ENCODE peak calls at places on chromosomes 16 and 17, in four cellular contexts. Q is K562, O is HCT116, I is HepG2. F is an unnamed sample. For H3K4me1, the result is how much of the 10 kb centered on the place peaks cover.

GRCh38 chr16:11175850-11176341 is 80.1 kb downstream of the SOCS1 start:
- DNase-seq in Q (no peak), O (no peak), I (no peak), F (no peak)

GRCh38 chr16:66440271-66440802 is 13.2 kb downstream of the BEAN1 start:
- DNase-seq in Q (no peak), O (no peak), I (no peak), F (no peak)

GRCh38 chr17:78935419-78936323 is 10.5 kb upstream of the TIMP2 start:
- DNase-seq in Q (no peak), O (no peak), I (no peak), F (no peak)

GRCh38 chr16:28592979-28593553 is 3.8 kb downstream of the SULT1A2 start:
- DNase-seq in Q (no peak), O (no peak), I (no peak), F (no peak)

GRCh38 chr17:8532021-8532420 is 96.3 kb downstream of the NDEL1 start:
- DNase-seq in Q (peak), O (no peak), I (peak), F (no peak)

GRCh38 chr17:78330570-78331224 is 29.2 kb downstream of the SOCS3 start:
- DNase-seq in Q (no peak), O (peak), I (no peak), F (no peak)

GRCh38 chr16:50235581-50235980 is 30.8 kb upstream of the ADCY7 start:
- DNase-seq in Q (no peak), O (no peak), I (no peak), F (no peak)

GRCh38 chr16:3112881-3113574 is 642 bp downstream of the ZNF205 start:
- DNase-seq in Q (no peak), O (no peak), I (no peak), F (no peak)

DNA sequence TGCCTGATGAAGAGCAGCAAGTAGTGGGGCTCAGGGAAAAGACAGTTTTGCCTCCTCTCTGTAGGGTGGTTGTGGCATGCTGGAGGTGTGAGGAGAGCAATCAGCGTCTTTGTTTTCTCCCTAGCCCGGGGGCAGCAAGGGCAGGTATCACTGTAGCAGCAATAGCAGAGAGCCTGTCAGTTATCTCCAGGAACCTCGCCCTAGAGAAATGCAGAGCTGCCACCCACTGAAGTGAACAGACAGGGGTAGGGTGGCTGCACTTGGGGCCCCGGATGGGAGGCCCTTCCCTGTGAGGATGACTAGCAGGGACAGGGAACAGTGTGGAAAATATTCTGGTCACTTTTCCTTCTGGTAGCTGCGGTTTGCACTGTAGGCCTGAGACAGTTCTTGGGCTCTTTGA is 886.5 kb downstream of the CDH8 start:
- DNase-seq in Q (no peak), O (no peak), I (no peak), F (no peak)
- H3K4me1 ChIP-seq in Q (under half), O (under half), I (under half), F (under half)

GRCh38 chr17:82103588-82104451 is 5.8 kb upstream of the FASN start:
- DNase-seq in Q (peak), O (no peak), I (peak), F (no peak)

GRCh38 chr17:82105882-82106696 is 8.1 kb upstream of the FASN start:
- DNase-seq in Q (peak), O (peak), I (peak), F (no peak)

GRCh38 chr17:82106697-82107305 is 8.8 kb upstream of the FASN start:
- DNase-seq in Q (no peak), O (no peak), I (no peak), F (no peak)

GRCh38 chr17:82104797-82105416 is 6.9 kb upstream of the FASN start:
- DNase-seq in Q (no peak), O (no peak), I (no peak), F (no peak)

GRCh38 chr17:82105417-82105881 is 7.4 kb upstream of the FASN start:
- DNase-seq in Q (no peak), O (no peak), I (no peak), F (no peak)
- TF ChIP-seq TCF7L2 in Q (no peak), O (no peak), I (no peak), F (no peak)

GRCh38 chr17:76241205-76241539 is 879 bp upstream of the RNF157 start:
- DNase-seq in Q (no peak), O (no peak), I (peak), F (no peak)
- H3K4me1 ChIP-seq in Q (under half), O (under half), I (half or more), F (under half)

DNA sequence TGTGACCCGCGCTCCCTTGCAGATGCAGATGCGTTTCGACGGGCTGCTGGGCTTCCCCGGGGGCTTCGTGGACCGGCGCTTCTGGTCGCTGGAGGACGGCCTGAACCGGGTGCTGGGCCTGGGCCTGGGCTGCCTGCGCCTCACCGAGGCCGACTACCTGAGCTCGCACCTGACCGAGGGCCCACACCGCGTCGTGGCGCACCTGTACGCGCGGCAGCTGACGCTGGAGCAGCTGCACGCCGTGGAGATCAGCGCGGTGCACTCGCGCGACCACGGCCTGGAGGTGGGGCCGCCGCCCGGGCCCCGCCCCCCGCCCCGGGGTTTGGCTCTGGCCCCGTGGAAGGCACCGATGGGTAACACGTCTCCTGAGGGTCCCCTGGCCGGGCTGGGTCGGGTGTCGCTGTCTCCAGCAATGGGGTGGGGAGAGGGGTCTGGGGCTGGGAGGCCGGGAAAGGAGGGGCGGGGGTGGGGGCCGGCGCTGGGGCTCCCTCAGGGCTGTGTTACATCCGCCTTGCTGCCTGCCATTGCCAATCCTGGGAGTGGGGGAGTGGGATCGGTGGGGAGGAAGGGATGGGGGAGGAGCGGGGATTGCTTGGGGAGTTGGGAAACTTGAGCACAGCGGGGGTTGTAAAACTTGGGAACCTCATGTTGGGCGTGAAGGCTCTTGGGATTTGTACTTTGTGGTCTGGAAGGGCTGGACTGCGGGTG is 748 bp downstream of the NUDT16L1 start:
- DNase-seq in Q (peak), O (no peak), I (no peak), F (no peak)
- TF ChIP-seq TCF7L2 in Q (no peak), O (no peak), I (no peak), F (no peak)

GRCh38 chr17:34251186-34251585 is 3.9 kb upstream of the CCL2 start:
- DNase-seq in Q (no peak), O (no peak), I (no peak), F (no peak)
- H3K4me1 ChIP-seq in Q (under half), O (under half), I (under half), F (half or more)

DNA sequence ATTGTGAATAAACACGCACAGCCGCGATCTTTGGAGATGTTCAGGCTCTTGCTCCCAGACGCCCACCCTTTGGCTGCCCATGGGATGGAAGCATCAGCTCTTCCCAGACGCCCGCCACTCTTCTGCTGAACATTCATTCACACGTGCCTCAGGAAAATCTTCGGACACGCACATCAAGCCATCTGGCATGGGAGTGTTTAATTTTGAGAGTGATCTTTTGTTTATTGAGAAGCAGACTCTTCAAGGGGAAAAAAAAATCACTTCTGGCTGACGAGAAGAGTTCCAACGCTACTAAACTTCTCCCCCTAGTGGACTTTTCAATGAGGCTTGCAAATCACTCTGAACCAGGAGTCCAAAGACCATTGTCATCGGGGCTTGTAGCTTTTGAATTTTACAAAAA is 62.0 kb upstream of the NUDT7 start:
- DNase-seq in Q (peak), O (peak), I (peak), F (no peak)
- TF ChIP-seq TCF7L2 in Q (no peak), O (no peak), I (no peak), F (no peak)

DNA sequence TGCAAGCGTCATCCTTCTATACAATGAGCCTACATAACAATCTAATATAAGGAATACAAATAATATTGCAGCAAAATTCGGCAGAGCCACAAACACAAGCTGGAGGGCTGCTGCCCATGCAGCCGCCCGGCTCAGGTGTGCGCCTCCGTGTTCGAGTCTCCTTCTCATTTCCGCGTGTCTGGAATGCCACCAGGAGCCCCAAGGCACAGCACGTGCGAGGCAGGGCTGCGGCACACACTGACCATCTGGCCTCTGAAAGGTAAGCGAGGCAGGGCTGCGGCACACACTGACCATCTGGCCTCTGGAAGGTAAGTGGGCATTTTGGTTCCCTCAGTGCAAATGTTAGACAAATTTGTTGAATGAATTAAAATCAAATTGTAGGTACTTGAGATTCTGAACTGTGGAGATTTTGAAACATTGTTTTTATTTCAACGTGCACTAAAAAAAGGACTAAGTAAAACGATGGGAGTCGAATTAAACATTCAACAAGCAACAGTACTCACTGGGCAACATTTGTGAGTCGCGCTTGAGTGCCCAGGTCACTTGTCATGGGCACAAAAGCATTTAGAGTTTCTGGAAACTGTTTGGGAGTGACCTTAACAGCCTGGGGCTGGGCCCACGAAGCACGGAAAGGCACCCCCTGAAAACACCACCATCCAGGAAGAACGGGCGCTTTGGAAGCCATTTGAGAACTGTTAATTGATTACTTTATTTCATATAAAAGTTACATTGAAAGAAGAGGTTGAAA is 37.4 kb downstream of the ZDHHC7 start:
- DNase-seq in Q (no peak), O (no peak), I (no peak), F (no peak)
- H3K4me1 ChIP-seq in Q (under half), O (under half), I (under half), F (under half)